ENCODE peak calls at places on chromosome 18, in nine cellular contexts. One of them, this sample, is unnamed.

GRCh38 chr18:9993846-9994660 is 80.2 kb downstream of the VAPA start:
- DNase-seq in Calu3: no peak
- DNase-seq in A549: no peak
- DNase-seq in transverse colon: no peak
- DNase-seq in CD4-positive, alpha-beta T cell: no peak
- DNase-seq in HS-5: no peak
- DNase-seq in brain microvascular endothelial cell: no peak
- DNase-seq in NCI-H446 treated with DMSO at 0.1 percent for 48 hours: no peak
- DNase-seq in lower lobe of right lung: no peak
- DNase-seq in this sample: no peak

GRCh38 chr18:23943903-23944624 is 70.5 kb upstream of the TTC39C start:
- DNase-seq in NCI-H446 treated with DMSO at 0.1 percent for 48 hours: no peak
- DNase-seq in CD4-positive, alpha-beta T cell: no peak
- DNase-seq in brain microvascular endothelial cell: peak; percentile 5
- DNase-seq in lower lobe of right lung: no peak
- DNase-seq in A549: peak; percentile 30
- DNase-seq in Calu3: no peak
- DNase-seq in transverse colon: no peak
- DNase-seq in HS-5: no peak
- DNase-seq in this sample: no peak

GRCh38 chr18:58953627-58954026 is 89.0 kb downstream of the ZNF532 start:
- DNase-seq in A549: peak; percentile 86
- DNase-seq in CD4-positive, alpha-beta T cell: no peak
- DNase-seq in HS-5: no peak
- DNase-seq in transverse colon: no peak
- DNase-seq in NCI-H446 treated with DMSO at 0.1 percent for 48 hours: no peak
- DNase-seq in brain microvascular endothelial cell: no peak
- DNase-seq in Calu3: peak; percentile 56
- DNase-seq in lower lobe of right lung: no peak
- DNase-seq in this sample: no peak

GRCh38 chr18:46718501-46719341 is 38.1 kb downstream of the ST8SIA5 start:
- DNase-seq in A549: peak; percentile 8
- DNase-seq in brain microvascular endothelial cell: no peak
- DNase-seq in transverse colon: no peak
- DNase-seq in Calu3: no peak
- DNase-seq in NCI-H446 treated with DMSO at 0.1 percent for 48 hours: no peak
- DNase-seq in HS-5: peak; percentile 47
- DNase-seq in CD4-positive, alpha-beta T cell: no peak
- DNase-seq in lower lobe of right lung: no peak
- DNase-seq in this sample: no peak

GRCh38 chr18:13606589-13607254 is 119.6 kb downstream of the FAM210A start:
- DNase-seq in transverse colon: no peak
- DNase-seq in lower lobe of right lung: no peak
- DNase-seq in brain microvascular endothelial cell: no peak
- DNase-seq in HS-5: no peak
- DNase-seq in Calu3: no peak
- DNase-seq in NCI-H446 treated with DMSO at 0.1 percent for 48 hours: no peak
- DNase-seq in CD4-positive, alpha-beta T cell: no peak
- DNase-seq in A549: no peak
- DNase-seq in this sample: no peak

GRCh38 chr18:30578707-30579106 is 463.8 kb downstream of the DSC3 start:
- DNase-seq in HS-5: no peak
- DNase-seq in CD4-positive, alpha-beta T cell: no peak
- DNase-seq in brain microvascular endothelial cell: no peak
- DNase-seq in NCI-H446 treated with DMSO at 0.1 percent for 48 hours: no peak
- DNase-seq in lower lobe of right lung: no peak
- DNase-seq in Calu3: no peak
- DNase-seq in transverse colon: no peak
- DNase-seq in A549: no peak
- DNase-seq in this sample: no peak

GRCh38 chr18:3104190-3105054 is 91.5 kb upstream of the LPIN2 start:
- DNase-seq in NCI-H446 treated with DMSO at 0.1 percent for 48 hours: no peak
- DNase-seq in CD4-positive, alpha-beta T cell: no peak
- DNase-seq in brain microvascular endothelial cell: no peak
- DNase-seq in lower lobe of right lung: no peak
- DNase-seq in Calu3: no peak
- DNase-seq in A549: no peak
- DNase-seq in transverse colon: no peak
- DNase-seq in HS-5: peak; percentile 66
- DNase-seq in this sample: peak; percentile 56

GRCh38 chr18:79211844-79212243 is 142.7 kb downstream of the ATP9B start:
- DNase-seq in lower lobe of right lung: no peak
- DNase-seq in A549: no peak
- DNase-seq in transverse colon: no peak
- DNase-seq in brain microvascular endothelial cell: no peak
- DNase-seq in Calu3: no peak
- DNase-seq in CD4-positive, alpha-beta T cell: no peak
- DNase-seq in HS-5: no peak
- DNase-seq in NCI-H446 treated with DMSO at 0.1 percent for 48 hours: no peak
- DNase-seq in this sample: no peak

GRCh38 chr18:23071285-23071684 is 64.0 kb upstream of the CABLES1 start:
- DNase-seq in A549: no peak
- DNase-seq in transverse colon: peak; percentile 66
- DNase-seq in CD4-positive, alpha-beta T cell: peak; percentile 78
- DNase-seq in brain microvascular endothelial cell: no peak
- DNase-seq in HS-5: no peak
- DNase-seq in NCI-H446 treated with DMSO at 0.1 percent for 48 hours: no peak
- DNase-seq in Calu3: no peak
- DNase-seq in lower lobe of right lung: peak; percentile 74
- DNase-seq in this sample: no peak

GRCh38 chr18:70284976-70285610 is 3.8 kb upstream of the SOCS6 start:
- DNase-seq in transverse colon: no peak
- DNase-seq in CD4-positive, alpha-beta T cell: no peak
- DNase-seq in HS-5: no peak
- DNase-seq in brain microvascular endothelial cell: no peak
- DNase-seq in Calu3: no peak
- DNase-seq in lower lobe of right lung: no peak
- DNase-seq in NCI-H446 treated with DMSO at 0.1 percent for 48 hours: no peak
- DNase-seq in A549: no peak
- DNase-seq in this sample: no peak

GRCh38 chr18:10350661-10351060 is 103.8 kb upstream of the APCDD1 start:
- DNase-seq in transverse colon: no peak
- DNase-seq in lower lobe of right lung: no peak
- DNase-seq in A549: no peak
- DNase-seq in CD4-positive, alpha-beta T cell: no peak
- DNase-seq in NCI-H446 treated with DMSO at 0.1 percent for 48 hours: no peak
- DNase-seq in Calu3: no peak
- DNase-seq in brain microvascular endothelial cell: no peak
- DNase-seq in HS-5: no peak
- DNase-seq in this sample: no peak

GRCh38 chr18:1573732-1574131 is 669.1 kb downstream of the ADCYAP1 start:
- DNase-seq in brain microvascular endothelial cell: no peak
- DNase-seq in transverse colon: no peak
- DNase-seq in HS-5: no peak
- DNase-seq in lower lobe of right lung: no peak
- DNase-seq in A549: no peak
- DNase-seq in Calu3: no peak
- DNase-seq in NCI-H446 treated with DMSO at 0.1 percent for 48 hours: no peak
- DNase-seq in CD4-positive, alpha-beta T cell: no peak
- DNase-seq in this sample: no peak

GRCh38 chr18:9711361-9712129 is 3.4 kb downstream of the RAB31 start:
- DNase-seq in lower lobe of right lung: peak; percentile 64
- DNase-seq in NCI-H446 treated with DMSO at 0.1 percent for 48 hours: no peak
- DNase-seq in CD4-positive, alpha-beta T cell: no peak
- DNase-seq in Calu3: no peak
- DNase-seq in A549: no peak
- DNase-seq in HS-5: no peak
- DNase-seq in transverse colon: no peak
- DNase-seq in brain microvascular endothelial cell: no peak
- DNase-seq in this sample: no peak

GRCh38 chr18:79747156-79747845 is 50.4 kb upstream of the KCNG2 start:
- DNase-seq in brain microvascular endothelial cell: no peak
- DNase-seq in NCI-H446 treated with DMSO at 0.1 percent for 48 hours: no peak
- DNase-seq in lower lobe of right lung: no peak
- DNase-seq in transverse colon: no peak
- DNase-seq in HS-5: no peak
- DNase-seq in Calu3: no peak
- DNase-seq in CD4-positive, alpha-beta T cell: no peak
- DNase-seq in A549: no peak
- DNase-seq in this sample: no peak

GRCh38 chr18:11533942-11534496 is 75.4 kb upstream of the SLC35G4 start:
- DNase-seq in NCI-H446 treated with DMSO at 0.1 percent for 48 hours: no peak
- DNase-seq in Calu3: no peak
- DNase-seq in HS-5: no peak
- DNase-seq in transverse colon: no peak
- DNase-seq in lower lobe of right lung: no peak
- DNase-seq in A549: no peak
- DNase-seq in CD4-positive, alpha-beta T cell: no peak
- DNase-seq in brain microvascular endothelial cell: no peak
- DNase-seq in this sample: no peak

GRCh38 chr18:47795448-47795843 is 135.0 kb downstream of the SMAD2 start:
- DNase-seq in transverse colon: no peak
- DNase-seq in CD4-positive, alpha-beta T cell: no peak
- DNase-seq in brain microvascular endothelial cell: peak; percentile 18
- DNase-seq in A549: no peak
- DNase-seq in HS-5: no peak
- DNase-seq in NCI-H446 treated with DMSO at 0.1 percent for 48 hours: no peak
- DNase-seq in lower lobe of right lung: no peak
- DNase-seq in Calu3: no peak
- DNase-seq in this sample: no peak

GRCh38 chr18:49168970-49169619 is 218.3 kb upstream of the SMAD7 start:
- DNase-seq in A549: no peak
- DNase-seq in HS-5: no peak
- DNase-seq in NCI-H446 treated with DMSO at 0.1 percent for 48 hours: no peak
- DNase-seq in brain microvascular endothelial cell: no peak
- DNase-seq in Calu3: peak; percentile 22
- DNase-seq in CD4-positive, alpha-beta T cell: no peak
- DNase-seq in transverse colon: peak; percentile 31
- DNase-seq in lower lobe of right lung: no peak
- DNase-seq in this sample: no peak

GRCh38 chr18:7754725-7755181 is 187.6 kb downstream of the PTPRM start:
- DNase-seq in transverse colon: no peak
- DNase-seq in Calu3: no peak
- DNase-seq in CD4-positive, alpha-beta T cell: no peak
- DNase-seq in NCI-H446 treated with DMSO at 0.1 percent for 48 hours: no peak
- DNase-seq in lower lobe of right lung: no peak
- DNase-seq in HS-5: no peak
- DNase-seq in A549: peak; percentile 52
- DNase-seq in brain microvascular endothelial cell: peak; percentile 30
- DNase-seq in this sample: no peak

GRCh38 chr18:26654173-26655009 is 106.0 kb upstream of the KCTD1 start:
- DNase-seq in NCI-H446 treated with DMSO at 0.1 percent for 48 hours: no peak
- DNase-seq in CD4-positive, alpha-beta T cell: no peak
- DNase-seq in A549: peak; percentile 41
- DNase-seq in transverse colon: no peak
- DNase-seq in HS-5: no peak
- DNase-seq in lower lobe of right lung: no peak
- DNase-seq in brain microvascular endothelial cell: no peak
- DNase-seq in Calu3: no peak
- DNase-seq in this sample: no peak

GRCh38 chr18:3151379-3152264 is 68.1 kb downstream of the MYOM1 start:
- DNase-seq in HS-5: no peak
- DNase-seq in NCI-H446 treated with DMSO at 0.1 percent for 48 hours: no peak
- DNase-seq in transverse colon: no peak
- DNase-seq in brain microvascular endothelial cell: no peak
- DNase-seq in Calu3: no peak
- DNase-seq in A549: peak; percentile 30
- DNase-seq in CD4-positive, alpha-beta T cell: no peak
- DNase-seq in lower lobe of right lung: no peak
- DNase-seq in this sample: no peak

GRCh38 chr18:65477450-65477849 is 273.4 kb upstream of the CDH7 start:
- DNase-seq in CD4-positive, alpha-beta T cell: no peak
- DNase-seq in brain microvascular endothelial cell: no peak
- DNase-seq in HS-5: no peak
- DNase-seq in lower lobe of right lung: no peak
- DNase-seq in transverse colon: no peak
- DNase-seq in NCI-H446 treated with DMSO at 0.1 percent for 48 hours: no peak
- DNase-seq in A549: no peak
- DNase-seq in Calu3: no peak
- DNase-seq in this sample: no peak

GRCh38 chr18:40375811-40376210 is 1579.2 kb upstream of the PIK3C3 start:
- DNase-seq in Calu3: no peak
- DNase-seq in HS-5: no peak
- DNase-seq in lower lobe of right lung: no peak
- DNase-seq in brain microvascular endothelial cell: no peak
- DNase-seq in transverse colon: no peak
- DNase-seq in A549: no peak
- DNase-seq in CD4-positive, alpha-beta T cell: no peak
- DNase-seq in NCI-H446 treated with DMSO at 0.1 percent for 48 hours: no peak
- DNase-seq in this sample: no peak

GRCh38 chr18:907880-908512 is 3.3 kb downstream of the ADCYAP1 start:
- DNase-seq in transverse colon: no peak
- DNase-seq in lower lobe of right lung: peak; percentile 45
- DNase-seq in CD4-positive, alpha-beta T cell: no peak
- DNase-seq in NCI-H446 treated with DMSO at 0.1 percent for 48 hours: no peak
- DNase-seq in Calu3: no peak
- DNase-seq in A549: no peak
- DNase-seq in brain microvascular endothelial cell: no peak
- DNase-seq in HS-5: no peak
- DNase-seq in this sample: no peak

GRCh38 chr18:78979058-78979680 is 449 bp upstream of the SALL3 start:
- DNase-seq in lower lobe of right lung: no peak
- DNase-seq in Calu3: no peak
- DNase-seq in NCI-H446 treated with DMSO at 0.1 percent for 48 hours: no peak
- DNase-seq in CD4-positive, alpha-beta T cell: no peak
- DNase-seq in brain microvascular endothelial cell: no peak
- DNase-seq in HS-5: no peak
- DNase-seq in A549: no peak
- DNase-seq in transverse colon: no peak
- DNase-seq in this sample: no peak

GRCh38 chr18:47754311-47755101 is 176.0 kb downstream of the SMAD2 start:
- DNase-seq in NCI-H446 treated with DMSO at 0.1 percent for 48 hours: no peak
- DNase-seq in A549: peak; percentile 39
- DNase-seq in brain microvascular endothelial cell: no peak
- DNase-seq in lower lobe of right lung: no peak
- DNase-seq in Calu3: peak; percentile 76
- DNase-seq in CD4-positive, alpha-beta T cell: peak; percentile 24
- DNase-seq in transverse colon: peak; percentile 58
- DNase-seq in HS-5: no peak
- DNase-seq in this sample: no peak

GRCh38 chr18:59501876-59502221 is 142.8 kb upstream of the LMAN1 start:
- DNase-seq in NCI-H446 treated with DMSO at 0.1 percent for 48 hours: no peak
- DNase-seq in brain microvascular endothelial cell: no peak
- DNase-seq in transverse colon: no peak
- DNase-seq in CD4-positive, alpha-beta T cell: no peak
- DNase-seq in Calu3: no peak
- DNase-seq in lower lobe of right lung: no peak
- DNase-seq in A549: no peak
- DNase-seq in HS-5: peak; percentile 13
- DNase-seq in this sample: peak; percentile 40

This sample was measured in foreskin keratinocyte.